ENCODE peak calls at places on chromosomes 6 and 20, in seven cellular contexts. One of them, this sample, is unnamed.
A peak's percentile ranks its signal among the peaks of the same experiment; 100 is the strongest.

GRCh38 chr6:12801141-12801540 is 84.6 kb downstream of the PHACTR1 start:
- DNase-seq in posterior vena cava: no peak
- DNase-seq in fibroblast of lung: peak; percentile 68
- DNase-seq in EL: no peak
- DNase-seq in HS-5: peak; percentile 83
- DNase-seq in activated T-cell treated with anti-CD3 and anti-CD28 coated beads for 1 hour: no peak
- DNase-seq in H9: no peak
- DNase-seq in this sample: no peak

GRCh38 chr6:136927313-136927712 is 5.2 kb downstream of the SLC35D3 start:
- DNase-seq in posterior vena cava: no peak
- DNase-seq in fibroblast of lung: no peak
- DNase-seq in EL: peak; percentile 6
- DNase-seq in HS-5: no peak
- DNase-seq in activated T-cell treated with anti-CD3 and anti-CD28 coated beads for 1 hour: no peak
- DNase-seq in H9: peak; percentile 51
- DNase-seq in this sample: no peak

GRCh38 chr6:133456439-133456838 is 215.3 kb downstream of the EYA4 start:
- DNase-seq in H9: no peak
- DNase-seq in fibroblast of lung: no peak
- DNase-seq in EL: no peak
- DNase-seq in posterior vena cava: no peak
- DNase-seq in HS-5: no peak
- DNase-seq in activated T-cell treated with anti-CD3 and anti-CD28 coated beads for 1 hour: no peak
- DNase-seq in this sample: no peak

GRCh38 chr6:51633424-51633823 is 454.0 kb downstream of the PKHD1 start:
- DNase-seq in posterior vena cava: no peak
- DNase-seq in activated T-cell treated with anti-CD3 and anti-CD28 coated beads for 1 hour: no peak
- DNase-seq in fibroblast of lung: no peak
- DNase-seq in HS-5: no peak
- DNase-seq in H9: no peak
- DNase-seq in EL: no peak
- DNase-seq in this sample: no peak

GRCh38 chr20:17771206-17772004 is 71.6 kb downstream of the BANF2 start:
- DNase-seq in H9: no peak
- DNase-seq in HS-5: no peak
- DNase-seq in activated T-cell treated with anti-CD3 and anti-CD28 coated beads for 1 hour: no peak
- DNase-seq in posterior vena cava: no peak
- DNase-seq in EL: no peak
- DNase-seq in fibroblast of lung: no peak
- DNase-seq in this sample: no peak

GRCh38 chr6:12748815-12749521 is 32.4 kb downstream of the PHACTR1 start:
- DNase-seq in activated T-cell treated with anti-CD3 and anti-CD28 coated beads for 1 hour: no peak
- DNase-seq in H9: peak; percentile 83
- DNase-seq in EL: peak; percentile 74
- DNase-seq in fibroblast of lung: peak; percentile 21
- DNase-seq in posterior vena cava: peak; percentile 81
- DNase-seq in HS-5: no peak
- DNase-seq in this sample: no peak

GRCh38 chr6:43012364-43012763 is 1.4 kb downstream of the MEA1 start:
- DNase-seq in activated T-cell treated with anti-CD3 and anti-CD28 coated beads for 1 hour: no peak
- DNase-seq in HS-5: no peak
- DNase-seq in fibroblast of lung: no peak
- DNase-seq in posterior vena cava: no peak
- DNase-seq in H9: no peak
- DNase-seq in EL: no peak
- DNase-seq in this sample: no peak

GRCh38 chr6:169944415-169944814 is 193.0 kb downstream of the ERMARD start:
- DNase-seq in HS-5: no peak
- DNase-seq in H9: no peak
- DNase-seq in activated T-cell treated with anti-CD3 and anti-CD28 coated beads for 1 hour: no peak
- DNase-seq in fibroblast of lung: no peak
- DNase-seq in posterior vena cava: no peak
- DNase-seq in EL: no peak
- DNase-seq in this sample: no peak

GRCh38 chr6:161493731-161494130 is 219.9 kb upstream of the AGPAT4 start:
- DNase-seq in EL: no peak
- DNase-seq in activated T-cell treated with anti-CD3 and anti-CD28 coated beads for 1 hour: no peak
- DNase-seq in fibroblast of lung: no peak
- DNase-seq in H9: no peak
- DNase-seq in posterior vena cava: no peak
- DNase-seq in HS-5: no peak
- DNase-seq in this sample: no peak

GRCh38 chr6:1984346-1984994 is 260.9 kb downstream of the GMDS start:
- DNase-seq in fibroblast of lung: no peak
- DNase-seq in posterior vena cava: no peak
- DNase-seq in activated T-cell treated with anti-CD3 and anti-CD28 coated beads for 1 hour: no peak
- DNase-seq in HS-5: no peak
- DNase-seq in EL: no peak
- DNase-seq in H9: no peak
- DNase-seq in this sample: no peak

GRCh38 chr6:3194535-3195376 is 32.7 kb downstream of the TUBB2B start:
- DNase-seq in HS-5: no peak
- DNase-seq in fibroblast of lung: peak; percentile 79
- DNase-seq in activated T-cell treated with anti-CD3 and anti-CD28 coated beads for 1 hour: no peak
- DNase-seq in EL: no peak
- DNase-seq in posterior vena cava: peak; percentile 43
- DNase-seq in H9: peak; percentile 65
- DNase-seq in this sample: no peak

GRCh38 chr20:56247954-56248782 is at the start of gene MC3R:
- DNase-seq in H9: peak; percentile 79
- DNase-seq in posterior vena cava: no peak
- DNase-seq in activated T-cell treated with anti-CD3 and anti-CD28 coated beads for 1 hour: peak; percentile 6
- DNase-seq in fibroblast of lung: peak; percentile 19
- DNase-seq in EL: peak; percentile 37
- DNase-seq in HS-5: no peak
- DNase-seq in this sample: peak; percentile 13

This sample was measured in T-helper 9 cell.